ENCODE peak calls at places on chromosome 10, in five cellular contexts. N is uterus, A is myocyte, H is naive B cell, G is Kasumi-1. X is an unnamed sample.

GRCh38 chr10:78212134-78212785 is 178.6 kb downstream of the RPS24 start:
- DNase-seq in G (no peak), N (peak; percentile 60), A (peak; percentile 65), H (no peak), X (no peak)

GRCh38 chr10:76382381-76382851 is 951.0 kb downstream of the LRMDA start:
- DNase-seq in H (no peak), G (no peak), N (no peak), A (peak; percentile 36), X (no peak)

GRCh38 chr10:130301026-130301892 is 165.1 kb downstream of the GLRX3 start:
- DNase-seq in N (no peak), G (no peak), H (peak; percentile 15), A (peak; percentile 63), X (no peak)

GRCh38 chr10:93991596-93992284 is 2.0 kb upstream of the PLCE1 start:
- DNase-seq in H (no peak), N (peak; percentile 36), A (peak; percentile 77), G (no peak), X (no peak)

GRCh38 chr10:43749145-43749576 is 100.5 kb upstream of the ZNF32 start:
- DNase-seq in H (no peak), N (no peak), A (peak; percentile 98), G (no peak), X (no peak)

GRCh38 chr10:120953897-120954296 is 102.7 kb downstream of the WDR11 start:
- DNase-seq in A (no peak), N (no peak), G (no peak), H (no peak), X (no peak)

GRCh38 chr10:72171175-72171630 is 44.6 kb upstream of the ANAPC16 start:
- DNase-seq in H (no peak), A (peak; percentile 35), N (no peak), G (no peak), X (no peak)

GRCh38 chr10:51129946-51130554 is 55.8 kb downstream of the PRKG1 start:
- DNase-seq in A (no peak), N (no peak), G (no peak), H (no peak), X (no peak)

GRCh38 chr10:45238896-45239295 is 76.5 kb downstream of the OR13A1 start:
- DNase-seq in H (no peak), G (no peak), A (no peak), N (no peak), X (peak; percentile 30)

GRCh38 chr10:31707578-31708411 is 220.8 kb downstream of the ARHGAP12 start:
- DNase-seq in G (peak; percentile 96), A (peak; percentile 80), N (peak; percentile 78), H (no peak), X (peak; percentile 85)

GRCh38 chr10:34360984-34361383 is 454.1 kb downstream of the PARD3 start:
- DNase-seq in G (no peak), H (no peak), A (no peak), N (no peak), X (no peak)

GRCh38 chr10:52637592-52637991 is 135.0 kb downstream of the MBL2 start:
- DNase-seq in A (no peak), N (no peak), H (no peak), G (no peak), X (no peak)

GRCh38 chr10:13990918-13991317 is 339.8 kb downstream of the FRMD4A start:
- DNase-seq in N (peak; percentile 46), A (peak; percentile 83), H (no peak), G (no peak), X (no peak)

GRCh38 chr10:130242483-130242882 is 106.3 kb downstream of the GLRX3 start:
- DNase-seq in H (no peak), G (no peak), N (no peak), A (no peak), X (no peak)

GRCh38 chr10:112446855-112447691 is at the start of the genes VTI1A and ZDHHC6:
- DNase-seq in G (peak; percentile 92), N (peak; percentile 82), A (peak; percentile 88), H (peak; percentile 83), X (peak; percentile 86)

GRCh38 chr10:127738512-127739424 is 1.8 kb downstream of the FOXI2 start:
- DNase-seq in G (no peak), N (no peak), H (no peak), A (no peak), X (no peak)

GRCh38 chr10:61120805-61121204 is 176.8 kb upstream of the RHOBTB1 start:
- DNase-seq in N (no peak), G (no peak), H (no peak), A (no peak), X (no peak)

GRCh38 chr10:5524721-5525531 is at the start of gene CALML3:
- DNase-seq in G (no peak), N (no peak), A (no peak), H (no peak), X (no peak)

GRCh38 chr10:119253433-119254174 is 46.2 kb downstream of the GRK5 start:
- DNase-seq in G (no peak), N (peak; percentile 83), A (peak; percentile 92), H (no peak), X (no peak)

GRCh38 chr10:36880898-36881297 is 244.5 kb upstream of the ANKRD30A start:
- DNase-seq in H (no peak), N (no peak), A (peak; percentile 6), G (peak; percentile 38), X (no peak)